ENCODE peak calls at places on chromosomes 16 and 17, in seven cellular contexts. Q is uterus, Y is MM.1S, M is Panc1, J is lower leg skin, T is AG04450, P is HFF-Myc. B is an unnamed sample.

GRCh38 chr17:46809110-46809571 is 9.4 kb downstream of the WNT3 start:
- DNase-seq in Q (no peak), Y (no peak), M (no peak), J (no peak), T (no peak), P (no peak), B (no peak)

GRCh38 chr16:75114946-75115825 is 1.4 kb downstream of the LDHD start:
- DNase-seq in Q (no peak), Y (no peak), M (no peak), J (no peak), T (no peak), P (no peak), B (no peak)

GRCh38 chr16:14608604-14609003 is 21.5 kb downstream of the PARN start:
- DNase-seq in Q (no peak), Y (peak), M (no peak), J (no peak), T (no peak), P (no peak), B (no peak)

GRCh38 chr17:70405492-70406220 is 236.3 kb downstream of the KCNJ2 start:
- DNase-seq in Q (no peak), Y (peak), M (peak), J (no peak), T (peak), P (peak), B (peak)

GRCh38 chr17:77280304-77280910 is 139.6 kb downstream of the SEC14L1 start:
- DNase-seq in Q (no peak), Y (peak), M (no peak), J (peak), T (no peak), P (no peak), B (no peak)

GRCh38 chr17:50799582-50799981 is 32.3 kb upstream of the ANKRD40CL start:
- DNase-seq in Q (no peak), Y (no peak), M (no peak), J (no peak), T (no peak), P (no peak), B (no peak)

GRCh38 chr17:39608142-39608541 is 422 bp upstream of the NEUROD2 start:
- DNase-seq in Q (no peak), Y (no peak), M (no peak), J (no peak), T (no peak), P (no peak), B (no peak)

GRCh38 chr17:49132699-49133364 is at the start of gene B4GALNT2:
- DNase-seq in Q (no peak), Y (no peak), M (no peak), J (no peak), T (no peak), P (no peak), B (no peak)

GRCh38 chr17:56367381-56367780 is 214.1 kb downstream of the ANKFN1 start:
- DNase-seq in Q (no peak), Y (no peak), M (no peak), J (no peak), T (no peak), P (no peak), B (no peak)

GRCh38 chr17:65312718-65313382 is 175.7 kb downstream of the RGS9 start:
- DNase-seq in Q (no peak), Y (no peak), M (no peak), J (no peak), T (no peak), P (no peak), B (no peak)

GRCh38 chr17:78013683-78014467 is 55.4 kb downstream of the TNRC6C start:
- DNase-seq in Q (peak), Y (peak), M (peak), J (peak), T (peak), P (peak), B (no peak)

GRCh38 chr17:73503560-73503959 is 140.7 kb downstream of the SDK2 start:
- DNase-seq in Q (no peak), Y (no peak), M (no peak), J (no peak), T (no peak), P (no peak), B (no peak)

GRCh38 chr16:15899538-15900100 is 11.2 kb upstream of the CEP20 start:
- DNase-seq in Q (no peak), Y (no peak), M (peak), J (peak), T (peak), P (peak), B (peak)

GRCh38 chr17:78131172-78132085 is 858 bp downstream of the TMC8 start:
- DNase-seq in Q (no peak), Y (peak), M (no peak), J (no peak), T (no peak), P (no peak), B (no peak)

GRCh38 chr16:19008245-19008644 is 24.5 kb downstream of the TMC7 start:
- DNase-seq in Q (no peak), Y (no peak), M (no peak), J (no peak), T (peak), P (peak), B (peak)

GRCh38 chr16:55033225-55034156 is 102.8 kb downstream of the IRX5 start:
- DNase-seq in Q (no peak), Y (no peak), M (no peak), J (no peak), T (no peak), P (no peak), B (no peak)

DNA sequence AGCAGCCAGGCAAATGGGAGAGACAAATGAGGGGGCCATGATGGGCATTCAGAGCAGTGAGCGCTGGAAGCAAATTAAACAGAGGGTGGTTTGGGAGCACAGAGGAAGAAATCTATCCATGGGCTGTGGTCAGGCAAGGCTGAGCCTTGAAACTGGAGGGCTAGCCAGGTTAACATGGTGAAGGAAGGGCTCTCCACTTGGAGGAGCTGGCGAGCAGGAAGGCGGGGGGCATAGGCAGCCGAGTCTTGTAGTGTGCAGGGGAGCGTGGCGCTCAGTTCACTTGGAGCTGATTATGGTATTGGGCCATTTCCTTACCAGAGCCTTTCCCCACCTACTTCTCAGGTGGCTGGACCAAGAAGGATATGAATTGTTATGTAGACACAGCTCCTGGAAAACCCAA is 189.7 kb downstream of the SNX29 start:
- DNase-seq in Q (no peak), Y (no peak), M (no peak), J (no peak), T (no peak), P (no peak), B (no peak)
- H3K4me3 ChIP-seq in Q (no peak), Y (no peak), M (no peak), J (no peak), T (no peak), P (no peak), B (no peak)

GRCh38 chr16:50195276-50195675 is 42.2 kb downstream of the TENT4B start:
- DNase-seq in Q (no peak), Y (no peak), M (no peak), J (no peak), T (no peak), P (no peak), B (no peak)
- H3K4me3 ChIP-seq in Q (no peak), Y (no peak), M (no peak), J (no peak), T (peak), P (no peak), B (no peak)

GRCh38 chr17:8289103-8289397 is 580 bp downstream of the RANGRF start:
- DNase-seq in Q (no peak), Y (no peak), M (no peak), J (no peak), T (no peak), P (no peak), B (no peak)
- H3K4me3 ChIP-seq in Q (peak), Y (peak), M (peak), J (peak), T (peak), P (peak), B (peak)

GRCh38 chr16:60100371-60100770 is 1366.3 kb upstream of the GOT2 start:
- DNase-seq in Q (no peak), Y (no peak), M (no peak), J (no peak), T (no peak), P (no peak), B (no peak)
- H3K4me3 ChIP-seq in Q (no peak), Y (no peak), M (no peak), J (no peak), T (no peak), P (no peak), B (no peak)

DNA sequence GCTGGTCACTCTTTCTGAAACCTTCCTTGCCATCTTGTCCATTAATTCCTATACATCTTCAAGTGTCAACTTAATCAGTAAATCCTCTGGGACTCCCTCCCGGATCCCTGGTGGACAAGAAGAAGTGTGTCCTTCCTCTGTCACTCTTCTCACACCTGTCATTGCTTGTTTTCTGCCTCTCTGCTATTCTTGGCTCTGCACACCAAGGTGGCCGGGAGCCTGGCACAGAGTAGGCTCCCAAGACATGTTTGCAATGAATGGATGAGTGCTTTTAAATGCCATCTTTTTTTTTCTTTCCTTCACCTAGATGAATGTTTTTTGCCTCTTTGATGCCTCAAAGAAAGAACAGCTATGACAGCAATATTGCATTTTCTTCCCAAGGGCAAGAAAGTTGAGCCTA is 58.0 kb upstream of the CLEC18A start:
- DNase-seq in Q (no peak), Y (no peak), M (no peak), J (no peak), T (no peak), P (no peak), B (no peak)
- H3K4me3 ChIP-seq in Q (no peak), Y (no peak), M (no peak), J (no peak), T (no peak), P (no peak), B (no peak)

GRCh38 chr17:81566461-81567126 is 14.4 kb upstream of the FAAP100 start:
- DNase-seq in Q (peak), Y (no peak), M (no peak), J (peak), T (peak), P (peak), B (peak)
- H3K4me3 ChIP-seq in Q (no peak), Y (no peak), M (peak), J (no peak), T (peak), P (peak), B (peak)

GRCh38 chr17:8109669-8110455 is 8.5 kb downstream of the ALOXE3 start:
- DNase-seq in Q (peak), Y (peak), M (no peak), J (no peak), T (no peak), P (no peak), B (no peak)
- H3K4me3 ChIP-seq in Q (no peak), Y (peak), M (no peak), J (no peak), T (peak), P (no peak), B (peak)

GRCh38 chr17:42179911-42180410 is 981 bp downstream of the KCNH4 start:
- DNase-seq in Q (no peak), Y (no peak), M (no peak), J (no peak), T (no peak), P (no peak), B (no peak)
- H3K4me3 ChIP-seq in Q (no peak), Y (no peak), M (no peak), J (no peak), T (no peak), P (no peak), B (no peak)

GRCh38 chr16:81770008-81770407 is 9.1 kb upstream of the PLCG2 start:
- DNase-seq in Q (no peak), Y (no peak), M (no peak), J (no peak), T (no peak), P (no peak), B (no peak)

GRCh38 chr16:81767987-81768592 is 11.0 kb upstream of the PLCG2 start:
- DNase-seq in Q (no peak), Y (no peak), M (no peak), J (no peak), T (no peak), P (no peak), B (no peak)

GRCh38 chr16:81765111-81765919 is 13.8 kb upstream of the PLCG2 start:
- DNase-seq in Q (no peak), Y (no peak), M (no peak), J (no peak), T (no peak), P (no peak), B (no peak)
- H3K4me3 ChIP-seq in Q (no peak), Y (no peak), M (no peak), J (no peak), T (no peak), P (no peak), B (no peak)